ENCODE peak calls at places on chromosomes 2 and 18, in seven cellular contexts. F is neuronal stem cell, L is mesenchymal stem cell, T is IMR-90, K is trophoblast cell, Q is H9, U is H1. H is an unnamed sample.

GRCh38 chr2:67638146-67638545 is 241.0 kb downstream of the ETAA1 start:
- DNase-seq in L (no peak), F (no peak), T (no peak), Q (no peak), U (no peak), K (no peak), H (no peak)

GRCh38 chr18:24198461-24198860 is 59.6 kb downstream of the CABYR start:
- DNase-seq in F (no peak), L (no peak), K (no peak), U (no peak), Q (no peak), T (no peak), H (no peak)

GRCh38 chr18:47036298-47036874 is 965 bp upstream of the ELOA2 start:
- DNase-seq in T (peak; percentile 28), Q (no peak), L (peak; percentile 42), K (peak; percentile 4), F (no peak), U (no peak), H (peak; percentile 56)

GRCh38 chr2:43133708-43134570 is 92.5 kb downstream of the ZFP36L2 start:
- DNase-seq in L (no peak), K (no peak), Q (no peak), U (no peak), F (no peak), T (no peak), H (no peak)

GRCh38 chr2:9422321-9423099 is 818 bp downstream of the ITGB1BP1 start:
- DNase-seq in F (peak; percentile 27), L (peak; percentile 60), U (peak; percentile 72), Q (peak; percentile 65), K (no peak), T (peak; percentile 33), H (peak; percentile 64)

GRCh38 chr18:26468931-26469340 is 79.4 kb downstream of the KCTD1 start:
- DNase-seq in Q (peak; percentile 76), L (peak; percentile 29), T (no peak), F (no peak), K (peak; percentile 35), U (peak; percentile 73), H (peak; percentile 72)

GRCh38 chr2:153557211-153557610 is 78.6 kb upstream of the RPRM start:
- DNase-seq in F (no peak), Q (no peak), K (peak; percentile 43), T (no peak), U (no peak), L (no peak), H (no peak)

GRCh38 chr18:79965119-79965902 is 868 bp downstream of the HSBP1L1 start:
- DNase-seq in T (peak; percentile 91), L (peak; percentile 94), F (no peak), K (peak; percentile 95), Q (peak; percentile 46), U (peak; percentile 64), H (peak; percentile 66)

GRCh38 chr18:24054130-24054529 is 39.6 kb downstream of the TTC39C start:
- DNase-seq in L (no peak), F (no peak), U (no peak), T (peak; percentile 47), Q (no peak), K (no peak), H (no peak)

GRCh38 chr18:62925031-62925688 is 209.8 kb downstream of the PHLPP1 start:
- DNase-seq in L (no peak), F (no peak), Q (no peak), K (no peak), U (no peak), T (peak; percentile 29), H (no peak)

GRCh38 chr2:232588680-232589585 is 38.4 kb downstream of the EIF4E2 start:
- DNase-seq in U (no peak), K (peak; percentile 19), Q (no peak), L (no peak), T (peak; percentile 86), F (no peak), H (no peak)

GRCh38 chr2:174681983-174682577 is 82.2 kb downstream of the CHRNA1 start:
- DNase-seq in Q (peak; percentile 46), T (no peak), K (peak; percentile 46), F (peak; percentile 21), L (peak; percentile 60), U (peak; percentile 66), H (no peak)

GRCh38 chr2:195498176-195498575 is 158.8 kb upstream of the SLC39A10 start:
- DNase-seq in K (no peak), T (peak; percentile 30), U (no peak), L (peak; percentile 47), F (peak; percentile 9), Q (peak; percentile 50), H (peak; percentile 71)

GRCh38 chr18:42574871-42575270 is 540.6 kb downstream of the RIT2 start:
- DNase-seq in U (no peak), K (no peak), L (no peak), Q (no peak), T (no peak), F (no peak), H (no peak)

GRCh38 chr2:154827286-154827685 is 128.8 kb downstream of the KCNJ3 start:
- DNase-seq in U (no peak), K (no peak), L (no peak), T (no peak), Q (no peak), F (no peak), H (no peak)

GRCh38 chr2:122421777-122422176 is 666.3 kb downstream of the TSN start:
- DNase-seq in T (no peak), Q (no peak), L (no peak), U (no peak), F (no peak), K (no peak), H (no peak)

GRCh38 chr2:205156457-205156856 is 525.8 kb upstream of the NRP2 start:
- DNase-seq in U (no peak), Q (no peak), T (no peak), F (no peak), L (no peak), K (no peak), H (no peak)

GRCh38 chr2:32851777-32852439 is 94.8 kb upstream of the LTBP1 start:
- DNase-seq in L (no peak), K (no peak), T (peak; percentile 38), F (no peak), U (no peak), Q (no peak), H (no peak)

GRCh38 chr2:22355816-22356433 is 1029.1 kb upstream of the KLHL29 start:
- DNase-seq in L (peak; percentile 14), U (peak; percentile 92), K (peak; percentile 49), T (peak; percentile 4), F (peak; percentile 69), Q (peak; percentile 73), H (peak; percentile 75)

GRCh38 chr2:149160701-149161217 is 122.3 kb downstream of the LYPD6B start:
- DNase-seq in L (peak; percentile 52), F (no peak), Q (no peak), K (peak; percentile 87), T (no peak), U (no peak), H (peak; percentile 54)

GRCh38 chr2:206983156-206983875 is 44.0 kb downstream of the CPO start:
- DNase-seq in K (no peak), F (no peak), L (peak; percentile 85), U (no peak), Q (no peak), T (peak; percentile 58), H (no peak)

GRCh38 chr2:131104487-131105155 is 515 bp upstream of the PLEKHB2 start:
- DNase-seq in Q (no peak), K (peak; percentile 68), L (peak; percentile 89), U (no peak), F (no peak), T (peak; percentile 61), H (peak; percentile 27)

GRCh38 chr2:127506502-127506901 is 19.8 kb downstream of the IWS1 start:
- DNase-seq in U (no peak), L (no peak), K (no peak), F (no peak), T (no peak), Q (no peak), H (no peak)

GRCh38 chr2:127510073-127510472 is 16.2 kb downstream of the IWS1 start:
- DNase-seq in T (no peak), Q (no peak), L (peak; percentile 22), K (peak; percentile 25), U (no peak), F (no peak), H (no peak)

GRCh38 chr2:127508621-127509034 is 17.7 kb downstream of the IWS1 start:
- DNase-seq in U (no peak), F (no peak), Q (no peak), K (peak; percentile 66), T (peak; percentile 99), L (peak; percentile 98), H (no peak)

GRCh38 chr2:127511090-127511489 is 15.2 kb downstream of the IWS1 start:
- DNase-seq in T (no peak), F (no peak), K (no peak), L (no peak), U (no peak), Q (no peak), H (no peak)

DNA sequence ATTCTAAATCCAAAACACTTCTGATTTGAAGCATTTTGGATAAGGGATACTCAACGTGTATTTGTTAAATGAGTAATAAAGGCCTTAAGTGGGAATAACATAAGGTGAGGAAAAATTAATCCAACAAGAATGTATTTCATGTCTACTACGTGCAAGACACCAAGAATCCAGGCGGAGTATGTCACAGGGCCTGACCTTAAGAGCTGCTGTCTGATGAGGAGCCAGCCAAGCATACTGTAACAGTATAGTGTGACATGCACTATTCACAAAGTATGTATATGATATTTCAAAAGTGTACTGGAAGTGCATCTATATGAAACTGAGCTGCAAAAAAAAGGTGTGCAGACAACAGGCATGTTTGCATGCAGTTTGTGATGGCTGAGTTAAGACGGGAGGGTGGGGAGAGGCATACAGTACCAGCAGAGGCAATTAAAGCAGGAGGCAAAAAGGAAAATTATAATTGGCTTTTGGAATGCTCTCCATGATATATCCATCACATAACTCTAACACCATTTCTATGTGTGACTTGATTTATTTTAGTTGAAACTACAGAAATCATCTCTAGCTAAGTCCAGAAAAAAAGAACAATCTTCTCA is 18.2 kb downstream of the IWS1 start:
- DNase-seq in L (peak; percentile 48), T (peak; percentile 42), U (no peak), Q (no peak), F (no peak), K (peak; percentile 50), H (no peak)
- H3K4me1 ChIP-seq in L (peaks cover 10% of the 10 kb centered on the region), T (peaks cover 13% of the 10 kb centered on the region), U (no peaks in the 10 kb centered on the region), Q (no peaks in the 10 kb centered on the region), F (peaks cover 1% of the 10 kb centered on the region), K (no peaks in the 10 kb centered on the region), H (peaks cover 3% of the 10 kb centered on the region)

DNA sequence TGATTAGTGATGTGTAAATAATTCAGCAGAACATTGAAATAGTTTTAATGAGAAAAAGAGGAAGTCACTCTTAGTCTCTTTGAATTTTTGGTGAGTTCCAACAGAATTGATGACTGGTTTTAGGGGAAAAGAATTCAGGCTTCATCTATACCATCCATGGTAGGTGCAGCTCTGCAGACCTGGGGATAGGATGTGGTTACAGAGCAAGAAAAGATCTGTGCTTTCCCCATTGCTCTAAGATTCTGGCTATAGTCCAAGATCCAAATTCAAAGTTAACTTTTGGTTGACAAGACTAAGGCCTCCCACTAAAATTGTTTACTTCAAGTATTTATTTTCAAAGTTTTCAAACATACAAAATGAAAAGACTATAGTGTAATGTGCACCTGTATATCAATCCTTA is 3.6 kb downstream of the UGT1A10 start:
- DNase-seq in K (no peak), L (no peak), Q (no peak), U (no peak), T (no peak), F (no peak), H (no peak)
- H3K23ac ChIP-seq in K (no peak overlapping the region), L (no peak overlapping the region), Q (no peak overlapping the region), U (no peak overlapping the region), T (no peak overlapping the region), F (no peak overlapping the region), H (no peak overlapping the region)

GRCh38 chr18:59050661-59051057 is 89.0 kb upstream of the SEC11C start:
- DNase-seq in L (no peak), Q (no peak), K (no peak), U (no peak), T (no peak), F (no peak), H (no peak)
- H2BK5ac ChIP-seq in L (no peak overlapping the region), Q (no peak overlapping the region), K (no peak overlapping the region), U (no peak overlapping the region), T (no peak overlapping the region), F (no peak overlapping the region), H (peak overlapping the region; percentile 39)

GRCh38 chr2:120014231-120014990 is 1.5 kb downstream of the EPB41L5 start:
- DNase-seq in F (no peak), Q (no peak), K (peak; percentile 59), U (no peak), T (no peak), L (no peak), H (no peak)
- H3K4me1 ChIP-seq in F (peaks cover 5% of the 10 kb centered on the region), Q (no peaks in the 10 kb centered on the region), K (no peaks in the 10 kb centered on the region), U (no peaks in the 10 kb centered on the region), T (peaks cover 4% of the 10 kb centered on the region), L (peaks cover 5% of the 10 kb centered on the region), H (peaks cover 2% of the 10 kb centered on the region)

H was measured in mesendoderm.